ENCODE peak calls at places on chromosomes 7 and 10, in four cellular contexts. K, D, Q and F are unnamed samples.

GRCh38 chr10:109430844-109431243 is 492.5 kb downstream of the XPNPEP1 start:
- DNase-seq in K (no peak), D (no peak), Q (no peak), F (no peak)

GRCh38 chr7:147535619-147536200 is 1054.9 kb upstream of the C7orf33 start:
- DNase-seq in K (no peak), D (no peak), Q (no peak), F (no peak)

GRCh38 chr7:98559958-98560357 is 57.1 kb upstream of the NPTX2 start:
- DNase-seq in K (no peak), D (no peak), Q (no peak), F (peak)

GRCh38 chr10:49433069-49433468 is 37.2 kb upstream of the DRGX start:
- DNase-seq in K (no peak), D (no peak), Q (no peak), F (no peak)

GRCh38 chr10:24553051-24553612 is 170.6 kb downstream of the ARHGAP21 start:
- DNase-seq in K (no peak), D (no peak), Q (no peak), F (no peak)

GRCh38 chr7:38929460-38930171 is 20.6 kb upstream of the VPS41 start:
- DNase-seq in K (no peak), D (no peak), Q (no peak), F (no peak)

GRCh38 chr7:144975882-144976281 is 140.0 kb upstream of the TPK1 start:
- DNase-seq in K (no peak), D (no peak), Q (no peak), F (peak)

GRCh38 chr7:42753917-42754363 is 157.9 kb downstream of the C7orf25 start:
- DNase-seq in K (no peak), D (no peak), Q (no peak), F (no peak)

GRCh38 chr10:64071218-64071617 is 550.0 kb downstream of the REEP3 start:
- DNase-seq in K (no peak), D (no peak), Q (no peak), F (no peak)

GRCh38 chr7:68205826-68206225 is 1209.2 kb downstream of the TYW1 start:
- DNase-seq in K (no peak), D (no peak), Q (no peak), F (no peak)

GRCh38 chr10:65796472-65796871 is 1129.4 kb upstream of the LRRTM3 start:
- DNase-seq in K (no peak), D (no peak), Q (no peak), F (no peak)

GRCh38 chr7:94294471-94295131 is 100.1 kb upstream of the COL1A2 start:
- DNase-seq in K (no peak), D (no peak), Q (no peak), F (no peak)

GRCh38 chr10:17453377-17454091 is 861 bp downstream of the ST8SIA6 start:
- DNase-seq in K (no peak), D (peak), Q (no peak), F (no peak)

GRCh38 chr7:732556-732955 is 5.5 kb upstream of the PRKAR1B start:
- DNase-seq in K (no peak), D (no peak), Q (no peak), F (no peak)

GRCh38 chr7:105587899-105588690 is 6.8 kb upstream of the EFCAB10 start:
- DNase-seq in K (no peak), D (no peak), Q (no peak), F (no peak)

GRCh38 chr10:15451137-15452094 is 80.3 kb upstream of the FAM171A1 start:
- DNase-seq in K (no peak), D (no peak), Q (no peak), F (no peak)

GRCh38 chr10:28418069-28418468 is 114.8 kb upstream of the WAC start:
- DNase-seq in K (no peak), D (no peak), Q (no peak), F (no peak)

GRCh38 chr7:148723166-148723559 is 24.5 kb downstream of the CUL1 start:
- DNase-seq in K (no peak), D (no peak), Q (no peak), F (no peak)

GRCh38 chr10:35384265-35384868 is 48.1 kb downstream of the CCNY start:
- DNase-seq in K (no peak), D (no peak), Q (no peak), F (no peak)

GRCh38 chr10:4943821-4944220 is 19.4 kb upstream of the AKR1C1 start:
- DNase-seq in K (no peak), D (no peak), Q (no peak), F (no peak)

GRCh38 chr7:50197547-50197946 is 104.5 kb upstream of the ZPBP start:
- DNase-seq in K (no peak), D (no peak), Q (peak), F (peak)

GRCh38 chr10:103720328-103720963 is 134.9 kb downstream of the SH3PXD2A start:
- DNase-seq in K (no peak), D (no peak), Q (no peak), F (no peak)

GRCh38 chr7:106534271-106534846 is 126.6 kb downstream of the CCDC71L start:
- DNase-seq in K (no peak), D (no peak), Q (no peak), F (no peak)

GRCh38 chr7:77415822-77416620 is at the start of gene GSAP:
- DNase-seq in K (peak), D (peak), Q (no peak), F (no peak)

GRCh38 chr10:89217057-89217990 is 10.2 kb upstream of the CH25H start:
- DNase-seq in K (peak), D (peak), Q (peak), F (peak)

GRCh38 chr7:55508301-55509011 is 63.8 kb downstream of the VOPP1 start:
- DNase-seq in K (no peak), D (no peak), Q (no peak), F (no peak)

GRCh38 chr7:103752995-103753394 is 236.5 kb downstream of the RELN start:
- DNase-seq in K (no peak), D (no peak), Q (no peak), F (no peak)

GRCh38 chr10:23203369-23204325 is 11.5 kb downstream of the PTF1A start:
- DNase-seq in K (no peak), D (no peak), Q (no peak), F (no peak)

GRCh38 chr7:130293521-130293920 is 560 bp downstream of the CPA4 start:
- DNase-seq in K (no peak), D (peak), Q (no peak), F (no peak)

GRCh38 chr7:76260171-76260703 is 42.2 kb upstream of the HSPB1 start:
- DNase-seq in K (no peak), D (peak), Q (no peak), F (peak)

GRCh38 chr7:3301831-3302618 is 973 bp downstream of the SDK1 start:
- DNase-seq in K (no peak), D (peak), Q (no peak), F (peak)

GRCh38 chr10:111875760-111876159 is 307.8 kb downstream of the GPAM start:
- DNase-seq in K (no peak), D (no peak), Q (no peak), F (no peak)

GRCh38 chr7:962401-963081 is 8.1 kb upstream of the ADAP1 start:
- DNase-seq in K (no peak), D (no peak), Q (no peak), F (no peak)

GRCh38 chr7:90825779-90826178 is 229.7 kb downstream of the CDK14 start:
- DNase-seq in K (no peak), D (no peak), Q (no peak), F (no peak)

GRCh38 chr7:5594616-5595544 is 171.2 kb upstream of the TNRC18 start:
- DNase-seq in K (no peak), D (peak), Q (no peak), F (peak)

GRCh38 chr7:11343818-11344413 is 370.2 kb downstream of the PHF14 start:
- DNase-seq in K (no peak), D (peak), Q (no peak), F (peak)

GRCh38 chr10:88114368-88114767 is 250.9 kb downstream of the PTEN start:
- DNase-seq in K (no peak), D (peak), Q (no peak), F (no peak)

GRCh38 chr10:60564475-60564874 is 174.8 kb upstream of the ANK3 start:
- DNase-seq in K (no peak), D (no peak), Q (no peak), F (no peak)